ENCODE peak calls at places on chromosomes 5 and 9, in four cellular contexts. One of them, this sample, is unnamed.

GRCh38 chr9:91443321-91443993 is 19.8 kb upstream of the NFIL3 start:
- DNase-seq in left ventricle myocardium inferior: no peak
- DNase-seq in CD8-positive, alpha-beta memory T cell: no peak
- DNase-seq in CD4-positive, CD25-positive, alpha-beta regulatory T cell: no peak
- DNase-seq in this sample: no peak

GRCh38 chr9:99040911-99041582 is 63.9 kb upstream of the TGFBR1 start:
- DNase-seq in CD4-positive, CD25-positive, alpha-beta regulatory T cell: no peak
- DNase-seq in left ventricle myocardium inferior: no peak
- DNase-seq in CD8-positive, alpha-beta memory T cell: no peak
- DNase-seq in this sample: no peak

GRCh38 chr9:136433849-136434579 is 5.6 kb downstream of the INPP5E start:
- DNase-seq in CD8-positive, alpha-beta memory T cell: no peak
- DNase-seq in left ventricle myocardium inferior: no peak
- DNase-seq in CD4-positive, CD25-positive, alpha-beta regulatory T cell: no peak
- DNase-seq in this sample: no peak

GRCh38 chr5:138755084-138755748 is 2.0 kb downstream of the CTNNA1 start:
- DNase-seq in left ventricle myocardium inferior: no peak
- DNase-seq in CD8-positive, alpha-beta memory T cell: no peak
- DNase-seq in CD4-positive, CD25-positive, alpha-beta regulatory T cell: no peak
- DNase-seq in this sample: no peak

GRCh38 chr5:157823655-157824054 is 35.3 kb downstream of the CLINT1 start:
- DNase-seq in CD8-positive, alpha-beta memory T cell: no peak
- DNase-seq in left ventricle myocardium inferior: no peak
- DNase-seq in CD4-positive, CD25-positive, alpha-beta regulatory T cell: no peak
- DNase-seq in this sample: no peak

GRCh38 chr5:76807296-76807695 is 11.5 kb upstream of the F2RL1 start:
- DNase-seq in CD4-positive, CD25-positive, alpha-beta regulatory T cell: no peak
- DNase-seq in CD8-positive, alpha-beta memory T cell: no peak
- DNase-seq in left ventricle myocardium inferior: no peak
- DNase-seq in this sample: no peak

GRCh38 chr9:93100265-93100636 is 4.2 kb downstream of the CARD19 start:
- DNase-seq in left ventricle myocardium inferior: no peak
- DNase-seq in CD8-positive, alpha-beta memory T cell: peak; percentile 30
- DNase-seq in CD4-positive, CD25-positive, alpha-beta regulatory T cell: no peak
- DNase-seq in this sample: peak; percentile 20

GRCh38 chr5:4294878-4295277 is 699.2 kb downstream of the IRX1 start:
- DNase-seq in CD8-positive, alpha-beta memory T cell: no peak
- DNase-seq in CD4-positive, CD25-positive, alpha-beta regulatory T cell: no peak
- DNase-seq in left ventricle myocardium inferior: no peak
- DNase-seq in this sample: no peak

GRCh38 chr9:124485936-124486335 is 21.3 kb downstream of the NR5A1 start:
- DNase-seq in CD4-positive, CD25-positive, alpha-beta regulatory T cell: no peak
- DNase-seq in left ventricle myocardium inferior: no peak
- DNase-seq in CD8-positive, alpha-beta memory T cell: no peak
- DNase-seq in this sample: no peak

GRCh38 chr5:139856694-139857093 is 61.1 kb downstream of the PSD2 start:
- DNase-seq in CD4-positive, CD25-positive, alpha-beta regulatory T cell: no peak
- DNase-seq in left ventricle myocardium inferior: no peak
- DNase-seq in CD8-positive, alpha-beta memory T cell: no peak
- DNase-seq in this sample: no peak

GRCh38 chr5:139854029-139854605 is 58.5 kb downstream of the PSD2 start:
- DNase-seq in left ventricle myocardium inferior: no peak
- DNase-seq in CD4-positive, CD25-positive, alpha-beta regulatory T cell: no peak
- DNase-seq in CD8-positive, alpha-beta memory T cell: no peak
- DNase-seq in this sample: no peak

GRCh38 chr5:139854953-139855352 is 59.3 kb downstream of the PSD2 start:
- DNase-seq in left ventricle myocardium inferior: no peak
- DNase-seq in CD8-positive, alpha-beta memory T cell: no peak
- DNase-seq in CD4-positive, CD25-positive, alpha-beta regulatory T cell: no peak
- DNase-seq in this sample: no peak

GRCh38 chr5:139855451-139855850 is 59.8 kb downstream of the PSD2 start:
- DNase-seq in CD8-positive, alpha-beta memory T cell: no peak
- DNase-seq in CD4-positive, CD25-positive, alpha-beta regulatory T cell: no peak
- DNase-seq in left ventricle myocardium inferior: no peak
- DNase-seq in this sample: no peak

GRCh38 chr5:139855946-139856540 is 60.4 kb downstream of the PSD2 start:
- DNase-seq in left ventricle myocardium inferior: no peak
- DNase-seq in CD4-positive, CD25-positive, alpha-beta regulatory T cell: no peak
- DNase-seq in CD8-positive, alpha-beta memory T cell: no peak
- DNase-seq in this sample: no peak
- H3K27me3 ChIP-seq in left ventricle myocardium inferior: no peaks in the 10 kb centered on the region
- H3K27me3 ChIP-seq in CD4-positive, CD25-positive, alpha-beta regulatory T cell: no peaks in the 10 kb centered on the region
- H3K27me3 ChIP-seq in CD8-positive, alpha-beta memory T cell: no peaks in the 10 kb centered on the region
- H3K27me3 ChIP-seq in this sample: no peaks in the 10 kb centered on the region

DNA sequence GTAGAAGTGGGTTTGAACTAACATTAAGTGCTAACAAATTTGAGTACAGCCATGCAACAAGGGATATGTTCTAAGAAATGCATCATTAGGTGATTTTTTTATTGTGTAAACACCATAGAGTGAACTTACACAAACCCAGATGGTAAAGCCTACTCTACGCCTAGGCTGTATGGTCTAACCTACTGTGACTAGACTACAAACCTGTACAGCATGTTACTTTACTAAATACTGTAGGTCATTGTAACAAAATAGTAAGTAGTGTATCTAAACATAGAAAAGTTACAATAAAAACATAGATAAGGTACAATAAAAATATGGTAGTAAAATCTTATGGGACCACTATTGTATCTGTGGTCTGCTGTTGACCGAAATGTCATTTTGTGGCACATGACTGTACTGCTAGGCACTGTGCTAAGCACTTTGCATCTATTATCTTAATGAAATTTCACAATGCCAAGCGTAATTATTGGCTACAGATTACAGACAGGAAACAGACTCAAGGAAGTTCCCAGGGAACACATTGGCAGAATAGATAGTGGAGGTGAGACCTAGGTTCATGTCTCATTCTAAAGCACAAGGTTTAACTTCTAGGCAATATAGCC is 62.7 kb downstream of the ATP10B start:
- DNase-seq in CD8-positive, alpha-beta memory T cell: no peak
- DNase-seq in CD4-positive, CD25-positive, alpha-beta regulatory T cell: no peak
- DNase-seq in left ventricle myocardium inferior: no peak
- DNase-seq in this sample: no peak
- H3K4me3 ChIP-seq in CD8-positive, alpha-beta memory T cell: no peak overlapping the region
- H3K4me3 ChIP-seq in CD4-positive, CD25-positive, alpha-beta regulatory T cell: no peak overlapping the region
- H3K4me3 ChIP-seq in left ventricle myocardium inferior: no peak overlapping the region
- H3K4me3 ChIP-seq in this sample: no peak overlapping the region

GRCh38 chr5:95841914-95842812 is 19.6 kb upstream of the GLRX start:
- DNase-seq in CD4-positive, CD25-positive, alpha-beta regulatory T cell: no peak
- DNase-seq in CD8-positive, alpha-beta memory T cell: no peak
- DNase-seq in left ventricle myocardium inferior: no peak
- DNase-seq in this sample: peak; percentile 86
- H3K27ac ChIP-seq in CD4-positive, CD25-positive, alpha-beta regulatory T cell: no peak overlapping the region
- H3K27ac ChIP-seq in CD8-positive, alpha-beta memory T cell: no peak overlapping the region
- H3K27ac ChIP-seq in left ventricle myocardium inferior: peak overlapping the region; percentile 65
- H3K27ac ChIP-seq in this sample: peak overlapping the region; percentile 70

GRCh38 chr9:13432914-13433313 is 153.4 kb upstream of the MPDZ start:
- DNase-seq in CD4-positive, CD25-positive, alpha-beta regulatory T cell: no peak
- DNase-seq in left ventricle myocardium inferior: no peak
- DNase-seq in CD8-positive, alpha-beta memory T cell: no peak
- DNase-seq in this sample: no peak

GRCh38 chr9:13443380-13444271 is 164.1 kb upstream of the MPDZ start:
- DNase-seq in CD4-positive, CD25-positive, alpha-beta regulatory T cell: no peak
- DNase-seq in left ventricle myocardium inferior: peak; percentile 15
- DNase-seq in CD8-positive, alpha-beta memory T cell: no peak
- DNase-seq in this sample: no peak

GRCh38 chr9:13436591-13436990 is 157.1 kb upstream of the MPDZ start:
- DNase-seq in left ventricle myocardium inferior: no peak
- DNase-seq in CD4-positive, CD25-positive, alpha-beta regulatory T cell: no peak
- DNase-seq in CD8-positive, alpha-beta memory T cell: no peak
- DNase-seq in this sample: no peak

DNA sequence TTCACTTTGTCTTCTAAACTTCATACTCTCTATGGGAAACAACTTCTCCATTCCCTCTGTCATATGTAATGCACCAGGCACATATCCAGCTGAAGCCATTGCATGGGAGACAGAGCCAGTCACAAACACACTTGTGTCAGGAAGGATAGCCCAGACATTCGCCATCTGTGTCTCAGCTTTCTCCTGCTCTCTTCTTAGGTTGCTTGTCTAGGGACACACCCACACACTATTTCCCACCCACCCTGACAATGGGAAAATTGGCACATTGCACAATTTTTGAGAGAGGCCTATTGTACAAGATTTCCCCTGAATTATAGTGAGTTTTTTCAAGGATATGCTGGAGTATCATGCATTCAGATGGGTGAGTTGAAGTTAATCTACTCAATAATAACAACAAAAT is 158.4 kb upstream of the MPDZ start:
- DNase-seq in CD8-positive, alpha-beta memory T cell: no peak
- DNase-seq in CD4-positive, CD25-positive, alpha-beta regulatory T cell: no peak
- DNase-seq in left ventricle myocardium inferior: no peak
- DNase-seq in this sample: no peak
- H3K27me3 ChIP-seq in CD8-positive, alpha-beta memory T cell: no peaks in the 10 kb centered on the region
- H3K27me3 ChIP-seq in CD4-positive, CD25-positive, alpha-beta regulatory T cell: no peaks in the 10 kb centered on the region
- H3K27me3 ChIP-seq in left ventricle myocardium inferior: no peaks in the 10 kb centered on the region
- H3K27me3 ChIP-seq in this sample: no peaks in the 10 kb centered on the region